ENCODE peak calls at places on chromosomes 5 and 9, in four cellular contexts. K, X, Y and R are unnamed samples. For H3K9me3, the result is how much of the 10 kb centered on the place peaks cover.

GRCh38 chr5:178941361-178941760 is 363 bp downstream of the ZNF454 start:
- DNase-seq in K (no peak), X (peak), Y (peak), R (peak)

GRCh38 chr9:115635680-115636383 is 517.8 kb upstream of the PAPPA start:
- DNase-seq in K (no peak), X (no peak), Y (no peak), R (no peak)

GRCh38 chr9:72029986-72030385 is 30.4 kb downstream of the C9orf57 start:
- DNase-seq in K (no peak), X (no peak), Y (no peak), R (no peak)

GRCh38 chr5:110478899-110479298 is 247.6 kb downstream of the TMEM232 start:
- DNase-seq in K (no peak), X (no peak), Y (no peak), R (no peak)

GRCh38 chr9:81871695-81872094 is 56.5 kb upstream of the SPATA31D4 start:
- DNase-seq in K (no peak), X (no peak), Y (no peak), R (no peak)

GRCh38 chr9:110031511-110032173 is 176.3 kb downstream of the C9orf152 start:
- DNase-seq in K (no peak), X (no peak), Y (no peak), R (no peak)

GRCh38 chr9:137280478-137281344 is 3.2 kb downstream of the TOR4A start:
- DNase-seq in K (no peak), X (peak), Y (no peak), R (peak)

GRCh38 chr9:131178382-131178781 is 53.0 kb downstream of the NUP214 start:
- DNase-seq in K (peak), X (peak), Y (peak), R (peak)

GRCh38 chr5:36946101-36946500 is 69.5 kb downstream of the NIPBL start:
- DNase-seq in K (no peak), X (no peak), Y (no peak), R (no peak)

GRCh38 chr9:34279431-34279830 is 49.6 kb downstream of the KIF24 start:
- DNase-seq in K (no peak), X (no peak), Y (no peak), R (no peak)

GRCh38 chr5:158731014-158731413 is 368.7 kb downstream of the EBF1 start:
- DNase-seq in K (no peak), X (no peak), Y (no peak), R (no peak)

GRCh38 chr5:152514827-152515397 is 109.8 kb upstream of the NMUR2 start:
- DNase-seq in K (no peak), X (no peak), Y (no peak), R (no peak)

GRCh38 chr5:160293901-160294561 is 18.3 kb downstream of the CCNJL start:
- DNase-seq in K (no peak), X (no peak), Y (no peak), R (no peak)

GRCh38 chr9:125839322-125839721 is 92.1 kb downstream of the PBX3 start:
- DNase-seq in K (no peak), X (no peak), Y (no peak), R (no peak)

GRCh38 chr9:124779368-124780059 is 2.6 kb downstream of the OLFML2A start:
- DNase-seq in K (peak), X (no peak), Y (peak), R (no peak)

GRCh38 chr5:157550668-157551067 is 24.9 kb downstream of the ADAM19 start:
- DNase-seq in K (no peak), X (no peak), Y (no peak), R (no peak)

GRCh38 chr9:126482361-126483044 is 131.2 kb upstream of the LMX1B start:
- DNase-seq in K (peak), X (no peak), Y (no peak), R (peak)

GRCh38 chr9:95991326-95991725 is 115.8 kb downstream of the ERCC6L2 start:
- DNase-seq in K (no peak), X (no peak), Y (no peak), R (no peak)

GRCh38 chr5:133236976-133237375 is 185.2 kb downstream of the HSPA4 start:
- DNase-seq in K (no peak), X (no peak), Y (peak), R (no peak)

GRCh38 chr5:61575103-61575502 is 243.0 kb downstream of the ZSWIM6 start:
- DNase-seq in K (no peak), X (no peak), Y (no peak), R (no peak)

GRCh38 chr9:91151014-91151740 is 210.5 kb downstream of the AUH start:
- DNase-seq in K (no peak), X (no peak), Y (no peak), R (no peak)

GRCh38 chr5:139655727-139656271 is 7.7 kb downstream of the CXXC5 start:
- DNase-seq in K (peak), X (peak), Y (no peak), R (peak)

GRCh38 chr5:38104497-38105230 is 153.7 kb upstream of the EGFLAM start:
- DNase-seq in K (no peak), X (no peak), Y (no peak), R (no peak)

GRCh38 chr5:34986965-34987364 is 57.6 kb downstream of the DNAJC21 start:
- DNase-seq in K (no peak), X (no peak), Y (no peak), R (no peak)
- H3K9me3 ChIP-seq in K (under half), X (under half), Y (under half), R (under half)

DNA sequence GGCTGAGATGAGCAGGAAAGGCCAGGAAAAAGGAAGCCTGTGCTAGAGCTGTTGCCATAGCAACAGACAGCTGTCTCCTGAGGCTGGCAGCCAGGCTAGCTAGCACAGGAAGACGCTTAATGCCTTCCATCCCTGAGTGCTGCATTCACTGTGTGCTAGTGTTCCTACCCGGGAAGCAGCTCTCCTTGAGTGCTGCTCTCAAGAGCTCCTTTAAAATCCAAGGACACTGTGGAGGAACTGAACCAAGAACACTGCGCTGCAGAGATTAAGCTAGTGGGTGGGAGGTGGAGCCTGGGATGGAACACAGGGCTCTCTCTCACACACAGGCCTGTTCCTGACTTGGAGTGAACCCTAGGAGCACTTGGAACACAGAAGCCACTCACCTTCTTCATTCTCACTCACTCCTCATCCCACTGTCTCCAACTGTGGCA is 53.5 kb upstream of the IL7R start:
- DNase-seq in K (no peak), X (peak), Y (peak), R (no peak)
- H3K4me3 ChIP-seq in K (no peak), X (no peak), Y (no peak), R (no peak)

GRCh38 chr5:18068851-18069250 is 434.6 kb downstream of the TAF11L14 start:
- DNase-seq in K (no peak), X (no peak), Y (no peak), R (no peak)

GRCh38 chr5:18072600-18072999 is 438.3 kb downstream of the TAF11L14 start:
- DNase-seq in K (no peak), X (no peak), Y (no peak), R (no peak)

GRCh38 chr5:18069790-18070189 is 435.5 kb downstream of the TAF11L14 start:
- DNase-seq in K (no peak), X (no peak), Y (no peak), R (no peak)

DNA sequence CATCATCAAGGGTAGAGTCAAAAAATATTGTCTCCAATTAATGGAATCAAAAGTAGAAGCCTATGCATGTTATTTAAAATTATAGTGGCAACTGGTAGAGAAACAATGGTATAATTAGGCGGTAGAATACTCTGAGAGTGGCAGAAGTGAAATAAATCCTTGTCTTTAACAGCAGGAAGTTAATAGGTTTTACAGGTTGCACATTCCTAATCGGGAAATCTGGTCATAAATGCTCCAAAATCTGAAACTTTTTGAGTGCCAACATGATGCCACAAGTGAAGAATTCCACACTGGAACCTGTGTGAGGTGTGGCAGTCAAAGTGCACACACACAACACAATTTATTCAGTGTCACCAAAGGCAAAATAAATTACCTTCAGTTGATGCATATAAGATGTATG is 433.4 kb downstream of the TAF11L14 start:
- DNase-seq in K (no peak), X (no peak), Y (no peak), R (no peak)
- H3K9me3 ChIP-seq in K (under half), X (under half), Y (under half), R (under half)

DNA sequence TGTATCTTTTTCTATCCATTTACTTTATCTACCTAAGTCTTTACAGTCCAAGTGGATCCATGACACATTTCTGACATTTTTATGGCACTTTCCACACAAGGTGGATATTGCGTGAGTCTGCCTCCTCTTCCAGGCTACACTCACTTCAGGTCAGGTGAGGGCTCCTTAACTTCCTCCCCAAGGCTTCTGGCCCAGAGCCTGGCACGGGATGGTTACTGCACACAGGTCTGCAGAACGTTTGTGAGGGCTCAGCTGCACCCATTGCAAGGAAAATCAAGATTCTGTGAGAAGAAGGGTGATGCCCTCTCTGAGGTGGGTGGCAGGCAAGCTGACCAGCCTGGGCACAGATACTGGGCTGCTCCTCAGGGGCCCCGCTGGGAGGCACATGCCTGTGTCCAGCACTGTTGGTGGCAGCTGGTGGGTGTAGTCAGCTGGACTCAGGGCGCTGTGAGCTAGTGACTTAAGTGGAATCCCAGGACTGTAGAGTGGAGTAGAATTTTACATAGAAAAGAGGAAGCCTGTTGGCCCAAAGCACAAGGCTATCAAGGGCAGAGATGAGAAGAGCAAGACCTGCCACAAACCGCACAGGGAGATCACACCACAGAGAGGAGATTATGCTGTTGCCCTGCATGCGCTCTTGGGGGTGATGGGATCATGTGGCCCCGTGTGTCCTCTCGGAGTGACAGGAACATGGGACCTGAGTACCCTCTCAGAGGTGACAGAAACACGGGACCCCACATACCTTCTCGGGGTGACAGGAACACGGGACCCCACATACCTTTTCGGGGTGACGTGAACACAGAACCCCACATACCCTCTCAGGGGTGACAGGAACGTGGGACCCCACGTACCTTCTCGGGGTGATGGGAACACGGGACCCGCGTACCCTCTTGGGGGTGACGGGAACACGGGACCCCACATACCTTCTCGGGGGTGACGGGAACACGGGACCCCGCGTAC is 21.3 kb downstream of the AHRR start:
- DNase-seq in K (no peak), X (no peak), Y (no peak), R (no peak)
- H3K4me3 ChIP-seq in K (no peak), X (no peak), Y (no peak), R (no peak)

DNA sequence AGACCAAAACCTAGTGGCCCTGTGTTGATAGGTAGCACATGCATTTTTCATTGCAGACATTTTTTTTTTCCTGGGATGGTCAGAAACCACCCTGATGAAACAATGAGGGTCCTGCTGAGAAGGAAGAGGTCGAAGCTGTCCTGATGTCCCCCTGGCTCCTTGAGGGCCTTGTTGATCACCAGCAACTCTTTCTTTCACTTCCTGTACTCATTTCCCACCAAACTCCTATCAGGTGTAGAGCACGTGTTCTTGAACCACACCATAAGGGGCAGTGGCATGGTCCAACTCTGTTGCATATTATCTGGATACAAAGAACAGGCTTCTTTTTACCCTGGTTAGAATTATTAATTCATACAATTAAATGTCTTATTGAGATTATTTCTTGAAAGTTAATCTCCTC is 382.4 kb downstream of the ICE1 start:
- DNase-seq in K (no peak), X (no peak), Y (no peak), R (no peak)
- H3K9me3 ChIP-seq in K (under half), X (under half), Y (under half), R (under half)